ENCODE peak calls at places on chromosomes 6 and 20, in five cellular contexts. P is activated effector memory CD4-positive, alpha-beta T cell treated with Interleukin-2 at 50 U/mL for 16 hours; J is stimulated activated CD8-positive, alpha-beta memory T cell treated with anti-CD3 and anti-CD28 coated beads, Interleukin-2, amount 100 ng/mL, for 1 hour; I is pancreas; T is AG04450. E is an unnamed sample.
A peak's percentile ranks its signal among the peaks of the same experiment; 100 is the strongest.

GRCh38 chr6:154500769-154501171 is 9.7 kb downstream of the CNKSR3 start:
- DNase-seq in T (no peak), I (no peak), J (no peak), P (no peak), E (no peak)

GRCh38 chr6:137530404-137530803 is 36.2 kb upstream of the OLIG3 start:
- DNase-seq in J (no peak), I (no peak), T (no peak), P (no peak), E (no peak)

GRCh38 chr6:41705996-41706835 is 29.2 kb downstream of the TFEB start:
- DNase-seq in T (no peak), I (no peak), P (peak; percentile 35), J (peak; percentile 29), E (no peak)

GRCh38 chr20:53582574-53583351 is 10.9 kb downstream of the ZNF217 start:
- DNase-seq in I (no peak), T (peak; percentile 77), P (no peak), J (no peak), E (no peak)

GRCh38 chr6:163327936-163328335 is 86.6 kb upstream of the QKI start:
- DNase-seq in P (no peak), J (no peak), T (no peak), I (no peak), E (no peak)

GRCh38 chr6:112188906-112189305 is 65.5 kb downstream of the LAMA4 start:
- DNase-seq in I (no peak), P (no peak), T (no peak), J (no peak), E (no peak)

GRCh38 chr6:38262041-38262440 is 377.7 kb downstream of the BTBD9 start:
- DNase-seq in T (peak; percentile 71), J (no peak), I (no peak), P (no peak), E (no peak)

GRCh38 chr20:33092361-33092760 is 12.9 kb downstream of the BPIFB4 start:
- DNase-seq in T (no peak), J (no peak), P (no peak), I (no peak), E (no peak)

GRCh38 chr20:63641792-63642517 is 11.3 kb downstream of the STMN3 start:
- DNase-seq in T (no peak), J (peak; percentile 93), P (peak; percentile 98), I (peak; percentile 97), E (peak; percentile 89)

GRCh38 chr6:45419574-45420082 is 41.9 kb upstream of the SUPT3H start:
- DNase-seq in J (no peak), P (peak; percentile 46), T (no peak), I (peak; percentile 29), E (no peak)

GRCh38 chr6:134593442-134593841 is 275.5 kb upstream of the SGK1 start:
- DNase-seq in P (no peak), T (no peak), I (no peak), J (no peak), E (no peak)

GRCh38 chr6:105890521-105891244 is 195.5 kb upstream of the PRDM1 start:
- DNase-seq in I (no peak), J (no peak), T (no peak), P (no peak), E (no peak)

GRCh38 chr20:47066484-47067270 is 172.0 kb downstream of the EYA2 start:
- DNase-seq in I (no peak), P (no peak), T (peak; percentile 69), J (no peak), E (no peak)

GRCh38 chr6:110513001-110513400 is 36.6 kb upstream of the SLC22A16 start:
- DNase-seq in P (no peak), I (no peak), T (no peak), J (no peak), E (no peak)

E was measured in NCI-H1048.